ENCODE peak calls at places on chromosomes 3 and 15, in nine cellular contexts. R is sigmoid colon, L is adrenal gland, Y is esophagus squamous epithelium, K is heart left ventricle, E is K562, P is gastrocnemius medialis, M is HCT116, O is IMR-90. T is an unnamed sample.

GRCh38 chr15:59953392-59953883 is 50.7 kb upstream of the FOXB1 start:
- DNase-seq in R (no peak), L (no peak), Y (no peak), K (no peak), E (no peak), P (no peak), M (no peak), O (no peak), T (no peak)

GRCh38 chr3:51680663-51681230 is 9.7 kb downstream of the TEX264 start:
- DNase-seq in R (no peak), L (no peak), Y (no peak), K (no peak), E (no peak), P (no peak), M (no peak), O (no peak), T (no peak)

GRCh38 chr15:96331942-96332853 is 1.7 kb downstream of the NR2F2 start:
- DNase-seq in R (peak), L (peak), Y (no peak), K (no peak), E (peak), P (peak), M (no peak), O (no peak), T (no peak)

GRCh38 chr3:140292154-140292553 is 357.2 kb downstream of the CLSTN2 start:
- DNase-seq in R (no peak), L (no peak), Y (no peak), K (no peak), E (no peak), P (no peak), M (no peak), O (no peak), T (no peak)

GRCh38 chr3:8793242-8793641 is 23.8 kb upstream of the OXTR start:
- DNase-seq in R (no peak), L (no peak), Y (no peak), K (no peak), E (no peak), P (no peak), M (no peak), O (peak), T (peak)

GRCh38 chr3:59660376-59660775 is 610.6 kb upstream of the CFAP20DC start:
- DNase-seq in R (no peak), L (no peak), Y (no peak), K (no peak), E (no peak), P (no peak), M (no peak), O (peak), T (no peak)

GRCh38 chr15:74213858-74214284 is 11.3 kb upstream of the STRA6 start:
- DNase-seq in R (no peak), L (no peak), Y (no peak), K (no peak), E (peak), P (no peak), M (no peak), O (no peak), T (no peak)

GRCh38 chr3:193693774-193694173 is 100.8 kb downstream of the OPA1 start:
- DNase-seq in R (no peak), L (no peak), Y (no peak), K (no peak), E (no peak), P (no peak), M (no peak), O (no peak), T (no peak)

GRCh38 chr3:58306662-58307286 is 454 bp downstream of the HTD2 start:
- DNase-seq in R (peak), L (peak), Y (no peak), K (peak), E (peak), P (no peak), M (no peak), O (peak), T (no peak)

GRCh38 chr3:42505849-42506410 is 3.5 kb downstream of the VIPR1 start:
- DNase-seq in R (peak), L (no peak), Y (no peak), K (no peak), E (no peak), P (no peak), M (no peak), O (no peak), T (no peak)

GRCh38 chr15:59344311-59344710 is 28.4 kb downstream of the MYO1E start:
- DNase-seq in R (no peak), L (no peak), Y (no peak), K (no peak), E (no peak), P (no peak), M (no peak), O (no peak), T (no peak)

GRCh38 chr3:55461896-55462295 is 25.2 kb downstream of the WNT5A start:
- DNase-seq in R (no peak), L (no peak), Y (no peak), K (no peak), E (no peak), P (no peak), M (no peak), O (peak), T (no peak)

GRCh38 chr15:67196672-67197363 is 57.6 kb downstream of the AAGAB start:
- DNase-seq in R (no peak), L (no peak), Y (no peak), K (no peak), E (no peak), P (no peak), M (no peak), O (peak), T (peak)

GRCh38 chr3:5133689-5134088 is 11.6 kb downstream of the ARL8B start:
- DNase-seq in R (no peak), L (peak), Y (no peak), K (no peak), E (no peak), P (no peak), M (no peak), O (no peak), T (no peak)
- TF ChIP-seq POLR2A in R (no peak), L (no peak), Y (no peak), K (no peak), E (no peak), P (no peak), M (no peak), O (no peak), T (no peak)

GRCh38 chr3:50337175-50337861 is 3.3 kb downstream of the RASSF1 start:
- DNase-seq in R (peak), L (peak), Y (peak), K (peak), E (peak), P (peak), M (peak), O (peak), T (peak)
- TF ChIP-seq POLR2A in R (peak), L (peak), Y (peak), K (peak), E (peak), P (peak), M (no peak), O (peak), T (peak)

GRCh38 chr15:99733268-99734039 is at the start of gene LYSMD4:
- DNase-seq in R (peak), L (peak), Y (peak), K (peak), E (peak), P (peak), M (peak), O (peak), T (peak)
- TF ChIP-seq POLR2A in R (peak), L (peak), Y (peak), K (peak), E (peak), P (peak), M (no peak), O (no peak), T (peak)

GRCh38 chr15:68818671-68819450 is 1.8 kb downstream of the ANP32A start:
- DNase-seq in R (peak), L (peak), Y (no peak), K (peak), E (peak), P (peak), M (no peak), O (no peak), T (no peak)

GRCh38 chr15:68816795-68817303 is 3.8 kb downstream of the ANP32A start:
- DNase-seq in R (no peak), L (peak), Y (no peak), K (no peak), E (no peak), P (no peak), M (no peak), O (no peak), T (no peak)

GRCh38 chr15:68819451-68820204 is 1.1 kb downstream of the ANP32A start:
- DNase-seq in R (peak), L (peak), Y (no peak), K (peak), E (no peak), P (peak), M (no peak), O (peak), T (peak)

GRCh38 chr15:68817304-68818087 is 3.2 kb downstream of the ANP32A start:
- DNase-seq in R (peak), L (peak), Y (peak), K (peak), E (peak), P (peak), M (no peak), O (peak), T (peak)

DNA sequence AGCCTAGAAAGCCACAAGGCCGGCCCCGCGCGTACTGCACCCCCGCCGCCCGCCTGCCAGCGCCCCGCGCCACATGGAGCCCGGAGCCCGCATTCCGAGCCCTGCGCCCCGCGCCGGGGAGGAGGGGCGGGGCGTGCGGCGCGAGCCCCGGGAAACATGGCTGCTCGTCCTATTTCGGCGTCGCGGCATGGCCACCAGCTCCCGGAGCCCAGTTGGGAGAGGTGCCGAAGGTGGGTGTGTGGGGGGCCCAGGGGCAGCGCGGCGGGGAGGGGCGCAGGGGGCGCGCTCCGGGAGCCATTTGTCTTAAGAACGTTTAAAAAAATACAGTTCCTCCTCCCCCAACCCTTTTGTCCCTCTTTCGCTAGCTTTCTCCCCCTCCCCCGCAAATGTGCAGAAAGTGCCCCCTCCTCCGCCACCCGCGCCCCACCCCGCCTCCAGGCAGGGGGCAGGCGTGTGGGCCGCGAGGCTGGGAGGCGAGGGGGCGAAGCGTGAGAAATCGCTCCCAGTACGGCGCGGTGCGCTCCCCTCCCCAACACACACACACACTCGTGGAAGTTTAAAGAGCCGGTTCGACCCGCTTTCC is 2.5 kb downstream of the ANP32A start:
- DNase-seq in R (peak), L (peak), Y (no peak), K (peak), E (peak), P (peak), M (no peak), O (peak), T (peak)
- TF ChIP-seq POLR2A in R (no peak), L (peak), Y (no peak), K (no peak), E (peak), P (peak), M (no peak), O (peak), T (peak)

DNA sequence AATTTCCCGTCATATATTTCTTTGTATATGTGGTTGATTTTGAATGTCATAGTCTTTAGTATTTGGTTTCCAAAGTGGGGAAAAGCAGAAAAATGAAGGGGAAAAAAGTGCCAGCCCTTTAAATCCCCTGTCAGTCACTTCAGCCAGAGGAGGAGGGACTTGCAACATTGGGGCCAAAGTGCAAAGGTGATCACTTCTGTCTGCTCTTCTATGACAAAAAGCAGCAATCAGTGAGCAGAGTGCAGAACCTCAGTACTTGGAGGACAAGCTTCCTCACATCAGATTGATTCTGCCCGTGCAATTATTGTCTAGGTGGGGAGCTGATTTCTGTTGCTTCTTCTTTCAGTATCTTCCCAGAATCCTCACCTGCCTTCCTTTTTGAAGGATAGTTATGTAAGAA is 60.0 kb downstream of the STT3B start:
- DNase-seq in R (no peak), L (no peak), Y (no peak), K (no peak), E (no peak), P (no peak), M (no peak), O (no peak), T (no peak)
- TF ChIP-seq POLR2A in R (no peak), L (no peak), Y (no peak), K (no peak), E (no peak), P (no peak), M (no peak), O (no peak), T (no peak)

GRCh38 chr3:50237133-50237651 is 1.2 kb downstream of the GNAI2 start:
- DNase-seq in R (no peak), L (peak), Y (no peak), K (peak), E (no peak), P (no peak), M (no peak), O (no peak), T (no peak)

GRCh38 chr3:50238549-50239026 is 2.6 kb downstream of the GNAI2 start:
- DNase-seq in R (peak), L (peak), Y (no peak), K (peak), E (no peak), P (peak), M (no peak), O (no peak), T (peak)

GRCh38 chr3:50239649-50240048 is 3.6 kb downstream of the GNAI2 start:
- DNase-seq in R (no peak), L (no peak), Y (no peak), K (no peak), E (no peak), P (no peak), M (no peak), O (no peak), T (no peak)

GRCh38 chr3:50236484-50237132 is 604 bp downstream of the GNAI2 start:
- DNase-seq in R (no peak), L (no peak), Y (no peak), K (no peak), E (no peak), P (no peak), M (no peak), O (no peak), T (no peak)

DNA sequence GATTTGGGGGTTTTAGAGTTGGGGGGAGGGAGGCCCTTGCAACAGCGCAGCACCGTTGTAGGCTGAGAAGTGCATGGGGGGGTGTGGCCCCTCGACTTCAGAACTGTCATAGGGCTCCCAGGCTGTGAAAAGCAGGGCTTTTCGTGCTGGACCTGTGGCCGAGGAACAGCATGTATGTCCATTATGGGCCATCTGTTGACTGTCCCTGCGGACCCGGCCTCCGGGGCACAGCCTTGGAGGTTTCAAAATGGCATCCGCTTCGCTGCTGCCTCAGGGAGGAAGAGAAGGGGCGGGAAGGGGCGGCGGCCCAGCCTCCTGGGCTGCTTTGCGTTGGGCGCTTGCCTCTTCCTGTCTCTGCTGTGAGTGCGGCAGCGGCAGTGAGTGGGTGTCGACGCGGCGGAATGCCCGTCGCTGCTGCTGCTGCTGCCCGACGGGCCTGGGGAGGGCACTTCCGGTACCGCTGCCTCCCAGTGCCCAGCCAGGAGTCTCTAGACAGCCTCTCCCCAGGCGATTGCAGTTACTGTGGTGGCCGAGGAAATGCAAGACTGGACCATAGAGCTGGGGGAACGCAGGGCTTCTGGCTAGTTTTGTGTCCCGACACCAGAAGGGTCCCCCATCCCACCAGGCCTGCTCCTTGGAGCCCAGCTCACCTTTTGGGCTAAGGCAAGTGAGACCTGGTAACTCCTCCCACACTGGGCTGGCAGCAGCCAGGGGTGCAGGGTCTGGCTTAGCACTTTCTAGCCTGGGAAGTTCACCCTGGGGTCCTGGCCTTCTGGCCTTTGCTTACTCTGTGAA is 1.9 kb downstream of the GNAI2 start:
- DNase-seq in R (peak), L (peak), Y (peak), K (peak), E (no peak), P (peak), M (no peak), O (peak), T (peak)
- TF ChIP-seq POLR2A in R (no peak), L (peak), Y (peak), K (peak), E (no peak), P (peak), M (no peak), O (no peak), T (peak)

GRCh38 chr3:126213376-126214044 is 33.1 kb upstream of the ALDH1L1 start:
- DNase-seq in R (peak), L (no peak), Y (no peak), K (no peak), E (no peak), P (no peak), M (no peak), O (no peak), T (no peak)

GRCh38 chr3:126212250-126212628 is 31.9 kb upstream of the ALDH1L1 start:
- DNase-seq in R (no peak), L (no peak), Y (no peak), K (no peak), E (no peak), P (no peak), M (no peak), O (no peak), T (no peak)

GRCh38 chr3:126209741-126210140 is 29.4 kb upstream of the ALDH1L1 start:
- DNase-seq in R (no peak), L (no peak), Y (no peak), K (no peak), E (no peak), P (no peak), M (no peak), O (no peak), T (no peak)

GRCh38 chr3:126211569-126211968 is 31.2 kb upstream of the ALDH1L1 start:
- DNase-seq in R (peak), L (no peak), Y (no peak), K (no peak), E (no peak), P (no peak), M (no peak), O (no peak), T (no peak)

DNA sequence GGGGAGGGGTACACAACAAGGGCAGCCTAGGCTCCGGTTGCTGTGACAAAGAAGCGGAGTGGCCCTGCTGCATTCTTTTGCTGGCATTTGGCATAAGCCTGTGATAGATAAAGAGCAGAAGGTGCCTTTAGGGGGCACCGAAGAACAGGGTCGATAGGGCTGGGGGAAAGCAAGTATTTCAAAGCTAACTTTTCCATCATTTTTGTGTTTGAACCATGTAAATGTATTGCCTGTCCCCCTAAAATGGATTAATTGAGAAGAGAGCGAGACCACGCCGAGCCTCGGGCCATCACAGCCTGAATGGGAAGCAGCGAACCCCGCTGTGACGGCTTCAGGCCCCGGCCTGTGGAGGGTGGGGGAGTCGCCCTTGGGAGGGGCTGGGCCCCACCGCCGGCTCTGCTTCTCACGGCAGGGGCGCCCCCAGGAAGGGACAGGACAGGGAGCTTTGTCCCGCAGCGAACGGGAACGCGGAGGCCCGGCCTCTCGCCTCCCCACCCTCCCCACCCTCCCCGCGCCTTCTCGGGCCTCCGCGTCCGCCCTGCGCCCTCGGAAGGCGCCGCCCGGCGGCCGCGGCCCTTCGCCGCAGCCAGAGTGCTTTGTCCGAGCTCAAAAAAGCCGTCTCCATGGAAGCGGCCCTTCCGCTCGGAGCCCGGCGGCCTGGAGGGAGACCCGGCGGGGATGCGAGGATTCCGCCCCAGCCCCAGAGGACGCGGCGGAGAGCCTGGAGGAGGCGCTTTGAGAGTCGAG is 32.4 kb upstream of the ALDH1L1 start:
- DNase-seq in R (peak), L (peak), Y (no peak), K (peak), E (no peak), P (no peak), M (no peak), O (peak), T (no peak)
- TF ChIP-seq POLR2A in R (no peak), L (peak), Y (no peak), K (no peak), E (no peak), P (no peak), M (no peak), O (no peak), T (no peak)